ENCODE peak calls at places on chromosome 5, in five cellular contexts. One of them, this sample, is unnamed.

GRCh38 chr5:5665225-5666075 is 243.0 kb downstream of the ICE1 start:
- DNase-seq in retinal pigment epithelial cell: no peak
- DNase-seq in non-pigmented ciliary epithelial cell: no peak
- DNase-seq in mucosa of gallbladder: no peak
- DNase-seq in activated T-helper 1 cell treated with Interleukin-2 at 50 U/mL for 16 hours: no peak
- DNase-seq in this sample: no peak

GRCh38 chr5:151523335-151523734 is 67.8 kb downstream of the FAT2 start:
- DNase-seq in retinal pigment epithelial cell: peak; percentile 3
- DNase-seq in non-pigmented ciliary epithelial cell: peak; percentile 6
- DNase-seq in mucosa of gallbladder: no peak
- DNase-seq in activated T-helper 1 cell treated with Interleukin-2 at 50 U/mL for 16 hours: no peak
- DNase-seq in this sample: peak; percentile 12

GRCh38 chr5:27594141-27594540 is 555.8 kb upstream of the CDH9 start:
- DNase-seq in retinal pigment epithelial cell: no peak
- DNase-seq in non-pigmented ciliary epithelial cell: no peak
- DNase-seq in mucosa of gallbladder: no peak
- DNase-seq in activated T-helper 1 cell treated with Interleukin-2 at 50 U/mL for 16 hours: no peak
- DNase-seq in this sample: no peak

GRCh38 chr5:150411245-150411979 is 1.3 kb downstream of the CD74 start:
- DNase-seq in retinal pigment epithelial cell: no peak
- DNase-seq in non-pigmented ciliary epithelial cell: no peak
- DNase-seq in mucosa of gallbladder: peak; percentile 58
- DNase-seq in activated T-helper 1 cell treated with Interleukin-2 at 50 U/mL for 16 hours: peak; percentile 23
- DNase-seq in this sample: peak; percentile 69

GRCh38 chr5:150641006-150641570 is 628 bp downstream of the SYNPO start:
- DNase-seq in retinal pigment epithelial cell: no peak
- DNase-seq in non-pigmented ciliary epithelial cell: no peak
- DNase-seq in mucosa of gallbladder: peak; percentile 39
- DNase-seq in activated T-helper 1 cell treated with Interleukin-2 at 50 U/mL for 16 hours: no peak
- DNase-seq in this sample: no peak

GRCh38 chr5:139386039-139386438 is 2.9 kb upstream of the SLC23A1 start:
- DNase-seq in retinal pigment epithelial cell: no peak
- DNase-seq in non-pigmented ciliary epithelial cell: no peak
- DNase-seq in mucosa of gallbladder: no peak
- DNase-seq in activated T-helper 1 cell treated with Interleukin-2 at 50 U/mL for 16 hours: no peak
- DNase-seq in this sample: no peak

GRCh38 chr5:84131372-84131771 is 253.3 kb downstream of the EDIL3 start:
- DNase-seq in retinal pigment epithelial cell: no peak
- DNase-seq in non-pigmented ciliary epithelial cell: no peak
- DNase-seq in mucosa of gallbladder: no peak
- DNase-seq in activated T-helper 1 cell treated with Interleukin-2 at 50 U/mL for 16 hours: no peak
- DNase-seq in this sample: no peak

GRCh38 chr5:72161951-72162350 is 54.7 kb downstream of the MAP1B start:
- DNase-seq in retinal pigment epithelial cell: no peak
- DNase-seq in non-pigmented ciliary epithelial cell: no peak
- DNase-seq in mucosa of gallbladder: no peak
- DNase-seq in activated T-helper 1 cell treated with Interleukin-2 at 50 U/mL for 16 hours: no peak
- DNase-seq in this sample: no peak

GRCh38 chr5:758698-759053 is 25.9 kb downstream of the ZDHHC11B start:
- DNase-seq in retinal pigment epithelial cell: no peak
- DNase-seq in non-pigmented ciliary epithelial cell: no peak
- DNase-seq in mucosa of gallbladder: no peak
- DNase-seq in activated T-helper 1 cell treated with Interleukin-2 at 50 U/mL for 16 hours: no peak
- DNase-seq in this sample: no peak

GRCh38 chr5:143105216-143105905 is 298.1 kb downstream of the NR3C1 start:
- DNase-seq in retinal pigment epithelial cell: no peak
- DNase-seq in non-pigmented ciliary epithelial cell: no peak
- DNase-seq in mucosa of gallbladder: no peak
- DNase-seq in activated T-helper 1 cell treated with Interleukin-2 at 50 U/mL for 16 hours: no peak
- DNase-seq in this sample: no peak

This sample was measured in GM12864.